ENCODE peak calls at places on chromosome 18, in five cellular contexts. I is breast epithelium, B is dorsolateral prefrontal cortex, C is OCI-LY7, P is left ventricle myocardium inferior. J is an unnamed sample.

GRCh38 chr18:79378416-79379250 is 17.1 kb upstream of the NFATC1 start:
- DNase-seq in I (peak), B (peak), C (peak), P (peak), J (peak)

GRCh38 chr18:57002627-57003026 is 144.3 kb upstream of the BOD1L2 start:
- DNase-seq in I (no peak), B (no peak), C (no peak), P (no peak), J (no peak)

GRCh38 chr18:75033516-75033915 is 175.4 kb downstream of the PTGR3 start:
- DNase-seq in I (no peak), B (no peak), C (no peak), P (no peak), J (no peak)

GRCh38 chr18:27824841-27825720 is 351.8 kb downstream of the CDH2 start:
- DNase-seq in I (no peak), B (no peak), C (no peak), P (no peak), J (no peak)

GRCh38 chr18:11570770-11571169 is 38.6 kb upstream of the SLC35G4 start:
- DNase-seq in I (no peak), B (no peak), C (peak), P (no peak), J (no peak)

GRCh38 chr18:907171-907879 is 2.7 kb downstream of the ADCYAP1 start:
- DNase-seq in I (no peak), B (no peak), C (no peak), P (no peak), J (peak)

GRCh38 chr18:70641156-70641775 is 352.4 kb downstream of the SOCS6 start:
- DNase-seq in I (no peak), B (no peak), C (no peak), P (no peak), J (no peak)

GRCh38 chr18:21183670-21184069 is 58.4 kb upstream of the GREB1L start:
- DNase-seq in I (no peak), B (no peak), C (no peak), P (no peak), J (no peak)

GRCh38 chr18:44178476-44178875 is 502.2 kb upstream of the SETBP1 start:
- DNase-seq in I (no peak), B (no peak), C (no peak), P (no peak), J (no peak)

DNA sequence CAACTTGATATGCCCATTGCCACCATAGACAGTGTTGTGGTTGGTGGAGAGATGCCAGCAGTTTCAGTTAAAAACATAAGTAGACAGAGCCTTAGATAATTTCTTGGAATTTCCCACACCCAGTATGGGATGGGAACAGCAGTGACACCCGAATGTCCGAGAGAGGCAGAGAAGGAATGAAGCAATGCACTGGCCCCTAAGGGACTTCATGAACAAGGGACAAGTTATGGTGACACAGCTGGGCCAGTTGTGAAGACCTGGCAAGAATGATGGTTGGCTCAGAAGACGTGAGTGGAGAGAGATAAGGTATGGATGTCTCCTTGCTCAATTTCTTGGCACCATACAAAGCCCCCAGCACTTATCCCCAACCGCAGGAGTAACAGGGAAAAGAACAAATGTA is 165.2 kb upstream of the APCDD1 start:
- DNase-seq in I (no peak), B (no peak), C (no peak), P (no peak), J (no peak)
- H3K4me3 ChIP-seq in I (no peak), B (no peak), C (no peak), P (no peak), J (no peak)

GRCh38 chr18:76979906-76980305 is 152.7 kb downstream of the MBP start:
- DNase-seq in I (no peak), B (no peak), C (no peak), P (no peak), J (peak)
- H3K4me3 ChIP-seq in I (no peak), B (no peak), C (peak), P (no peak), J (no peak)

GRCh38 chr18:76955529-76956170 is 133.3 kb downstream of the ZNF236 start:
- DNase-seq in I (no peak), B (no peak), C (no peak), P (no peak), J (peak)

GRCh38 chr18:76959605-76960004 is 137.2 kb downstream of the ZNF236 start:
- DNase-seq in I (no peak), B (no peak), C (no peak), P (no peak), J (no peak)

GRCh38 chr18:76957384-76958355 is 135.3 kb downstream of the ZNF236 start:
- DNase-seq in I (no peak), B (no peak), C (no peak), P (no peak), J (no peak)

GRCh38 chr18:76958692-76959341 is 136.5 kb downstream of the ZNF236 start:
- DNase-seq in I (no peak), B (no peak), C (no peak), P (no peak), J (no peak)

GRCh38 chr18:76956648-76957047 is 134.3 kb downstream of the ZNF236 start:
- DNase-seq in I (no peak), B (no peak), C (no peak), P (no peak), J (no peak)
- H3K4me3 ChIP-seq in I (no peak), B (no peak), C (no peak), P (no peak), J (no peak)

GRCh38 chr18:36187138-36187825 is at the start of gene MOCOS:
- DNase-seq in I (peak), B (no peak), C (no peak), P (peak), J (peak)

GRCh38 chr18:36189486-36189885 is 2.2 kb downstream of the MOCOS start:
- DNase-seq in I (no peak), B (no peak), C (no peak), P (no peak), J (no peak)

GRCh38 chr18:36186461-36187137 is 698 bp upstream of the MOCOS start:
- DNase-seq in I (peak), B (no peak), C (no peak), P (peak), J (peak)

GRCh38 chr18:36188912-36189311 is 1.6 kb downstream of the MOCOS start:
- DNase-seq in I (no peak), B (no peak), C (no peak), P (no peak), J (no peak)

GRCh38 chr18:36187826-36188721 is 777 bp downstream of the MOCOS start:
- DNase-seq in I (no peak), B (no peak), C (no peak), P (peak), J (peak)
- H3K4me3 ChIP-seq in I (peak), B (peak), C (no peak), P (peak), J (peak)

GRCh38 chr18:58272779-58273500 is 228.9 kb downstream of the NEDD4L start:
- DNase-seq in I (no peak), B (no peak), C (no peak), P (no peak), J (no peak)
- H3K4me3 ChIP-seq in I (no peak), B (no peak), C (no peak), P (no peak), J (no peak)

GRCh38 chr18:52287151-52287550 is 52.8 kb upstream of the DCC start:
- DNase-seq in I (no peak), B (no peak), C (no peak), P (no peak), J (no peak)
- H3K4me3 ChIP-seq in I (no peak), B (no peak), C (no peak), P (no peak), J (no peak)

GRCh38 chr18:23495723-23496440 is 7.4 kb upstream of the RMC1 start:
- DNase-seq in I (peak), B (no peak), C (no peak), P (peak), J (no peak)

GRCh38 chr18:23494992-23495391 is 8.3 kb upstream of the RMC1 start:
- DNase-seq in I (no peak), B (no peak), C (no peak), P (no peak), J (no peak)

GRCh38 chr18:23498877-23499570 is 4.3 kb upstream of the RMC1 start:
- DNase-seq in I (no peak), B (peak), C (peak), P (peak), J (peak)

GRCh38 chr18:23499571-23499889 is 3.8 kb upstream of the RMC1 start:
- DNase-seq in I (no peak), B (no peak), C (peak), P (no peak), J (no peak)

GRCh38 chr18:23498062-23498582 is 5.2 kb upstream of the RMC1 start:
- DNase-seq in I (no peak), B (no peak), C (peak), P (no peak), J (no peak)
- H3K4me3 ChIP-seq in I (no peak), B (no peak), C (no peak), P (no peak), J (no peak)

DNA sequence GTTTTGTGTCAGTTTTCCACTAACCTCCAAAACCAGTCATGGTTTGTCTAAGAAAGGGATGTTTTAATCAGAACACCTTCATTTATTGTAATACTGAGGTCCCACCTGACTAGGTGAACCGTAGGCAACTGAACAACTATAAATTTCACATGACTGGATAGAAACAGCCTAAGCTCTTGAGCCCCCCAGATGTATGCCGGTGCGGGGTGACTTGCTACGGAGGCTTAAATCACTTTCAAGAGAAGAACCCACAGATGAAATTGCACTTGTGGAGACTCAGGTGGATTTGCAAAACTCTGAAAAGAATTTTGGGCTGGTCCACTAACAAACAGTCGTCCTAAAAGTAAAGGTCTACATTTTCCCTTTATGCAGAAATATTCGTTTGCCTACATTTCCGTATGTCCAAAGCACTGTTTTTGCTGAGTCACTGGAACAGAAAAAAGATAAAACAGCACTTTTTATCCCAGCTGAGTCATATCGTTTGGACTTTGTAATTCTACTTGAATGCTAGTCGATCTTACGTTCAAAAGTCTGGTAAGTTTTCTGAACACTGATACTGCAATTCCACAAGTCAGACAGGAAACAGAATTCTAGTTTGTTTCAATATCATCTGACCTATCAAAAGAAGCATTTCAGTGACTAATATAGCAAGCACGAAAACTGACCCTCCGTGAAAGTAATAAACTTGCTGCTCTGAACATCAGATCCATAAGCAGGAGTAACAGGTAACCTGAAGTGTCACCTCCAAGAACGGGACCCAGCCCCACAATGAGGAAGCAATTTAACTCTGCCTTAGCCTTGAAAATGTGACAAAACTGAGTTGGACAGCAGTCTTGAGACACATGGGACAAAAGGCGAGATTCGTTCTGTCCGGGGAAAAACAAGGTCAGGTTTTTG is 18.1 kb downstream of the ZNF516 start:
- DNase-seq in I (no peak), B (no peak), C (no peak), P (no peak), J (no peak)
- H3K4me3 ChIP-seq in I (peak), B (no peak), C (no peak), P (peak), J (peak)

GRCh38 chr18:55420977-55421611 is 166.9 kb downstream of the TCF4 start:
- DNase-seq in I (no peak), B (no peak), C (no peak), P (no peak), J (no peak)

GRCh38 chr18:55421612-55422381 is 166.2 kb downstream of the TCF4 start:
- DNase-seq in I (no peak), B (peak), C (peak), P (no peak), J (no peak)

GRCh38 chr18:55419939-55420664 is 167.9 kb downstream of the TCF4 start:
- DNase-seq in I (no peak), B (no peak), C (no peak), P (no peak), J (no peak)

GRCh38 chr18:55419132-55419938 is 168.7 kb downstream of the TCF4 start:
- DNase-seq in I (no peak), B (no peak), C (no peak), P (no peak), J (no peak)

GRCh38 chr18:55420665-55420964 is 167.4 kb downstream of the TCF4 start:
- DNase-seq in I (no peak), B (no peak), C (peak), P (no peak), J (no peak)
- H3K4me3 ChIP-seq in I (peak), B (peak), C (peak), P (peak), J (no peak)

GRCh38 chr18:3060667-3061580 is 48.0 kb upstream of the LPIN2 start:
- DNase-seq in I (no peak), B (no peak), C (peak), P (no peak), J (no peak)

GRCh38 chr18:3061581-3062416 is 48.9 kb upstream of the LPIN2 start:
- DNase-seq in I (no peak), B (no peak), C (no peak), P (no peak), J (peak)

GRCh38 chr18:3066391-3067079 is 53.6 kb upstream of the LPIN2 start:
- DNase-seq in I (no peak), B (no peak), C (no peak), P (no peak), J (peak)

GRCh38 chr18:3059272-3059671 is 46.3 kb upstream of the LPIN2 start:
- DNase-seq in I (no peak), B (no peak), C (no peak), P (no peak), J (no peak)

GRCh38 chr18:3062798-3063563 is 50.0 kb upstream of the LPIN2 start:
- DNase-seq in I (peak), B (peak), C (peak), P (peak), J (peak)
- H3K4me3 ChIP-seq in I (no peak), B (no peak), C (no peak), P (no peak), J (no peak)